ENCODE peak calls at places on chromosomes 6 and 20, in five cellular contexts. F is fibroblast of lung, Z is brain microvascular endothelial cell, O is GM20000, D is nephron progenitor cell. Y is an unnamed sample.

GRCh38 chr20:48606117-48606840 is 221.5 kb downstream of the PREX1 start:
- DNase-seq in Z (no peak), O (no peak), F (no peak), D (no peak), Y (no peak)

GRCh38 chr6:62283828-62284411 is 2.1 kb downstream of the KHDRBS2 start:
- DNase-seq in Z (peak; percentile 14), D (peak; percentile 20), F (peak; percentile 1), O (peak; percentile 14), Y (no peak)

GRCh38 chr6:116387374-116387773 is 16.6 kb downstream of the DSE start:
- DNase-seq in Z (peak; percentile 56), O (peak; percentile 43), D (no peak), F (peak; percentile 42), Y (peak; percentile 25)

GRCh38 chr6:100455230-100456124 is 9.2 kb downstream of the SIM1 start:
- DNase-seq in D (peak; percentile 46), F (no peak), O (peak; percentile 36), Z (no peak), Y (no peak)

GRCh38 chr6:136014454-136015421 is 163.2 kb downstream of the PDE7B start:
- DNase-seq in Z (peak; percentile 100), F (peak; percentile 100), O (no peak), D (no peak), Y (no peak)

GRCh38 chr20:32828029-32828666 is 8.4 kb downstream of the MAPRE1 start:
- DNase-seq in D (no peak), O (no peak), F (peak; percentile 20), Z (no peak), Y (no peak)

GRCh38 chr20:62980970-62981369 is 25.8 kb downstream of the BHLHE23 start:
- DNase-seq in Z (no peak), D (peak; percentile 55), O (no peak), F (no peak), Y (no peak)

GRCh38 chr20:50467618-50468373 is 42.4 kb upstream of the PTPN1 start:
- DNase-seq in F (peak; percentile 68), O (peak; percentile 34), D (no peak), Z (peak; percentile 59), Y (no peak)

GRCh38 chr6:7112741-7113313 is 5.1 kb downstream of the RREB1 start:
- DNase-seq in O (peak; percentile 39), D (peak; percentile 29), F (no peak), Z (no peak), Y (no peak)

GRCh38 chr20:50423758-50424157 is 86.4 kb upstream of the PTPN1 start:
- DNase-seq in F (no peak), D (no peak), Z (no peak), O (no peak), Y (no peak)

GRCh38 chr20:44885392-44886275 is at the start of gene YWHAB:
- DNase-seq in O (peak; percentile 98), F (peak; percentile 96), Z (peak; percentile 94), D (peak; percentile 99), Y (peak; percentile 98)
- TF ChIP-seq CTCF in O (no peak), F (no peak), Z (peak; percentile 2), D (no peak), Y (no peak)

GRCh38 chr6:152673233-152673632 is 24.5 kb upstream of the MYCT1 start:
- DNase-seq in D (no peak), F (no peak), Z (no peak), O (no peak), Y (no peak)

GRCh38 chr6:152671146-152671545 is 26.6 kb upstream of the MYCT1 start:
- DNase-seq in Z (no peak), F (no peak), O (no peak), D (no peak), Y (no peak)

DNA sequence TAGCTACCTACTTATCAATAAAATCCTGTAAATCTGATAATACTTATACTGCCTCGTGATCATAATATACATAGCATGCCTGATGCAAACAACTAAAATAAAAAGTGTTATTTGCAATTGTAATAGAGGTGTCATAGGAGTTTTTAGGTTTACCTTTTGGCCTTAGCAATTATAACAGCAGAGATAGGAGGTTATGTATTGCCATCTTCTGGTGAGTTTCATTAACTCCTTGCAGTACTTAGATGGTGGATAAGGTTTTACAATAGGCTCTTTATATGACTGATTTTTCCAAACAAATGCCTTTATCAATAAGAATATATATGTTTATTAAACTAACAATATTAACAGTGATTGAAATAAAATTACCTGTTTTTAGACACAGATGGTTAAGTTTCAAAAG is 27.8 kb upstream of the MYCT1 start:
- DNase-seq in Z (no peak), D (no peak), F (peak; percentile 55), O (no peak), Y (no peak)
- TF ChIP-seq CTCF in Z (peak; percentile 24), D (peak; percentile 14), F (peak; percentile 30), O (no peak), Y (peak; percentile 43)

DNA sequence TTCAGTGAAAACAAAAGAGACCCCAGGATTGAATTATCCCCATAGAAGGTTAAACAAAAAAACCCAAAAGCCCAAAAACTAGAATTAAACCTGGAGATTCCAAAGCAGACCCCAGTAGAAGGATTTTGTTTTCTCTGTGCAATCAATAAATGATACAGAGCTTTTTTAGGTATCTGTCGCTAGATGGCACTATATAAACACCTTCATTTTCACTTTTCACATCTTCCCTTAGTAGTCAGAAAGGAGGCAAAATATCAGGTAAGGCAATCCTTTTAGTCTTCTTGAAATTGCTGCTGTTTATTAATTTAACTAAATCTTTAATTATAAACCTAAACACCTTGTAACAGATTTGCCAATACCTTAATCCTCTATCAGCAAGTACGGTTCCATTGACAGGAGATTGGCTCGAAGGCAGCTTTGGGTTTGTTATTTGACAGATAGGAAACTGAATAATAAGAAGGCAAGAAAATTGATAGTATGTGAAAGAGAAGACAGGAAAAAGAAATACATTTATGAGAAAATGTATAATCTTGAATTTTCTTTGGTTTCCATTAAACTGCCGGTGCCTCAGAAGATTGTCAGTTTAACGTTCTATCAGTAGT is 23.3 kb upstream of the IBTK start:
- DNase-seq in D (no peak), O (peak; percentile 56), F (peak; percentile 59), Z (no peak), Y (peak; percentile 52)
- TF ChIP-seq CTCF in D (peak; percentile 59), O (peak; percentile 25), F (peak; percentile 52), Z (peak; percentile 44), Y (peak; percentile 45)

GRCh38 chr6:14474816-14475215 is 357.2 kb downstream of the CD83 start:
- DNase-seq in F (no peak), Z (no peak), O (no peak), D (no peak), Y (no peak)
- TF ChIP-seq CTCF in F (no peak), Z (no peak), O (no peak), D (no peak), Y (no peak)

DNA sequence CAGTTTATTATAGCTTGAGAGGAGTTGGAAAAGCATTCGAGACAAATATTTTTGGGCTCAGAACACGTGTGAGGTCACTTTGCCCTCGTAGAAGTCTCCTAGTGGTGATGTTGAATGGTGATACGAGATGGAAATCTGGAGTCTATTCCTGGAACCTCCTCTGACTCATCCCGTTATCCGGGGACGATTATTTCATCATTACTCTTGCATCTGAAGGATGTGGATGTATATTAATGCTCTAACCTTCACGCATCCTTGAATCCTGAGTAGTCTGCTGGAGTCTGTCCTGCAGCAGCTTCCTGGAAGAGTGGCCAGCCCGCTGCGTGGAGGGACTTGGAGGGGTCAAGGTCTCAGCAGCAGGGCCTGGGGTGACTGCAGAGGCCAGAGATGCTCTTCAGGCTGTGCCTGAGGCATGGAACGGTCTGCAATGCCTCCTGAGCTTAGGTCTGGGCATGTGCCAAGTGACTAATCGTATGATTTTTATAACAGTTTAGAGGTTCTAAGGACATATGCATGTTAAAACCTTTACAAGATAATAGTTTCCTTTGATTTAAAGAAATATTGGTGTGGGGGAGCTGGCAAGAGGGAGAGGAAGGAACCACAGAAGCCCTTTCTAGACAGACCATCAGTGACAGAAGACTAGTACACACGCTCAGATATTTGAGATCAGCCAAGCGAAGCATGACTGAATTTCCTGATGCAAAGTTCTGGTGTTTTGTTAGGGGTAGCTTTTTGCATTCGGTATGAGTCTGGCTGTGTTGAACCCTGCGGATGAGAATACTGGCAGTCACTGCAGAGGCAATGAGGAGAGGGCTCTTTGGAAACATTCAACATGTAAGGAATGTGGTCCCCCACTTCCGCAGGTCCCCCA is 400.2 kb downstream of the QKI start:
- DNase-seq in D (no peak), F (peak; percentile 87), O (no peak), Z (peak; percentile 77), Y (no peak)
- TF ChIP-seq CTCF in D (no peak), F (no peak), O (no peak), Z (peak; percentile 28), Y (no peak)

DNA sequence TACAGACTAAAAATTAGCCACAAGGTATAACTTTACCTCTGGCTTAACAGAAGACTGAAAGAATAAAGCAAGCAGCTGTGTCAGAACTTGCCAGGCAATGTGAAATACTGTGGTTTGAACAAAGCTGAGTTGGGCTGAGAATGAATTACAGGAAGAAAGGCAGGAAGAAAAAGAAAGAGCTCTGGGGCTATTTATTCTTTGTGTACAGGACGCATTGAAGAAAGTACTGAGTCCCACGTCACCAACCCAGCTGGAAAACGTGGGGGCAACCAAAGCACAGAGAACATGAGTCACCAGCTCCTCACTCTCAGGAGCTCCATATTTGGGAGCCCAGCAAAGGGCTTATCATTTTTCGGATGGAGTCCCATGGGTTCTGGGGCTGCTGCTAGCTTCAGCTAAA is 121.6 kb upstream of the NEDD9 start:
- DNase-seq in F (peak; percentile 51), Z (peak; percentile 89), O (peak; percentile 27), D (no peak), Y (peak; percentile 33)
- TF ChIP-seq CTCF in F (no peak), Z (no peak), O (no peak), D (no peak), Y (no peak)

GRCh38 chr6:28771401-28772267 is 152.2 kb downstream of the TRIM27 start:
- DNase-seq in Z (no peak), F (no peak), D (peak; percentile 70), O (no peak), Y (no peak)
- TF ChIP-seq CTCF in Z (no peak), F (no peak), D (peak; percentile 56), O (no peak), Y (no peak)

DNA sequence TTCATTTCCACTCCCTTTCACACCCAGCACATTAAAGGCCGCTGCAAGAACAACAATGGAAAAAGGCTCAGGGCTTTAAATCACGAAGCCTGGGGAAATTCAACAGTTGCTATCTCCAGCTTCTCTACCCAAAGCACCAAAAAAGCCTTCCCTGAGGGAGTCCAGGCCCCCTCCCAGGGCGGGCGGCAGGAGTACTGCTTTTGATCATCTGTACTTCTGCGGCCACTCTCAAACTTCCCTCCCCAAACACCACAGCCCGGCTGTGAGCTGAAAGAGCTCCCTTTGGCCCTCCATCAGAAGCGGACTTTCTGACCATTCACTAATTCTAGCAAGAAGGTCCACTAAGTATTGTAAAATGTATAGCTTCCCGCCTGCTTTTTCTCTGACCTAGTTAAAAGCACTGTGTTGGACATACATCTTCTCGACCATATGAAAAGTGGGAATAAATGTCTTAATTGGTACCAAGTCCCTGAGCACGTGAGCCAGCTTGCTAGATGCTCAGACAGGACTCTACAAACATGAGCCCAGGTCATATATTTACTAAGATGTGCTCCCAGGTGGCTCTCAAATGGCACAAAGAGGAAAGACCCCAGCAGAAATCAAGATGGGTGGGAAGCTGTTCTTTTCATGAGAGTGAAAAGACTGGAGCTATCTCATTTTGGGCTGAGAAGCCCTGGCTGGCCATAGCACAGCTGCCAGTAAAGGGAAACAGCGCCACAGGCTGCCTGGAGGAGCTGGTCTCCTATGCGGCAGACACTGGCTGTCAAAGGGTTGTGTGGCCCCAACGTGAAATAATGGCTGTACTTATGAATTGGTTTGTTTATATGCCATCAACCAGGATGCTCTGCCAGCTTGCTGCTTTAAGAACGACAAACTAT is 58.6 kb downstream of the GFOD1 start:
- DNase-seq in D (no peak), Z (no peak), O (peak; percentile 43), F (no peak), Y (peak; percentile 53)
- TF ChIP-seq CTCF in D (no peak), Z (no peak), O (peak; percentile 32), F (no peak), Y (peak; percentile 66)